ENCODE peak calls at places on chromosomes 7 and 10, in four cellular contexts. One of them, this sample, is unnamed. For H3K27me3 and H3K4me1, the result is how much of the 10 kb centered on the place peaks cover.

GRCh38 chr7:138892016-138892630 is 89.1 kb downstream of the KIAA1549 start:
- DNase-seq in mammary epithelial cell: no peak
- DNase-seq in tibial artery: no peak
- DNase-seq in IMR-90: no peak
- DNase-seq in this sample: no peak

GRCh38 chr10:3578159-3578558 is 206.8 kb downstream of the KLF6 start:
- DNase-seq in mammary epithelial cell: no peak
- DNase-seq in tibial artery: no peak
- DNase-seq in IMR-90: no peak
- DNase-seq in this sample: no peak

GRCh38 chr7:73532224-73532623 is 10.1 kb upstream of the BAZ1B start:
- DNase-seq in mammary epithelial cell: no peak
- DNase-seq in tibial artery: no peak
- DNase-seq in IMR-90: no peak
- DNase-seq in this sample: no peak

GRCh38 chr7:83677180-83677866 is 28.4 kb upstream of the SEMA3E start:
- DNase-seq in mammary epithelial cell: peak
- DNase-seq in tibial artery: no peak
- DNase-seq in IMR-90: peak
- DNase-seq in this sample: peak

GRCh38 chr7:66307591-66308215 is 102.6 kb downstream of the TPST1 start:
- DNase-seq in mammary epithelial cell: no peak
- DNase-seq in tibial artery: no peak
- DNase-seq in IMR-90: peak
- DNase-seq in this sample: peak

GRCh38 chr7:66356277-66356721 is 151.2 kb downstream of the TPST1 start:
- DNase-seq in mammary epithelial cell: peak
- DNase-seq in tibial artery: no peak
- DNase-seq in IMR-90: peak
- DNase-seq in this sample: peak

GRCh38 chr7:71739520-71740195 is 607.7 kb downstream of the GALNT17 start:
- DNase-seq in mammary epithelial cell: no peak
- DNase-seq in tibial artery: no peak
- DNase-seq in IMR-90: no peak
- DNase-seq in this sample: no peak

GRCh38 chr10:78301891-78302738 is 268.5 kb downstream of the RPS24 start:
- DNase-seq in mammary epithelial cell: no peak
- DNase-seq in tibial artery: no peak
- DNase-seq in IMR-90: peak
- DNase-seq in this sample: no peak

GRCh38 chr7:21028186-21028989 is 241.7 kb upstream of the SP8 start:
- DNase-seq in mammary epithelial cell: peak
- DNase-seq in tibial artery: no peak
- DNase-seq in IMR-90: no peak
- DNase-seq in this sample: peak

GRCh38 chr7:37297546-37297945 is 151.1 kb downstream of the ELMO1 start:
- DNase-seq in mammary epithelial cell: no peak
- DNase-seq in tibial artery: no peak
- DNase-seq in IMR-90: no peak
- DNase-seq in this sample: no peak

GRCh38 chr10:123517376-123517775 is 148.8 kb upstream of the GPR26 start:
- DNase-seq in mammary epithelial cell: no peak
- DNase-seq in tibial artery: no peak
- DNase-seq in IMR-90: no peak
- DNase-seq in this sample: no peak

GRCh38 chr7:130595986-130596385 is 72.6 kb downstream of the COPG2 start:
- DNase-seq in mammary epithelial cell: no peak
- DNase-seq in tibial artery: no peak
- DNase-seq in IMR-90: peak
- DNase-seq in this sample: no peak

GRCh38 chr10:79331709-79332108 is 15.6 kb upstream of the PPIF start:
- DNase-seq in mammary epithelial cell: peak
- DNase-seq in tibial artery: no peak
- DNase-seq in IMR-90: peak
- DNase-seq in this sample: peak

GRCh38 chr7:44073664-44074348 is 8.4 kb upstream of the PGAM2 start:
- DNase-seq in mammary epithelial cell: peak
- DNase-seq in tibial artery: peak
- DNase-seq in IMR-90: peak
- DNase-seq in this sample: peak

GRCh38 chr7:44213872-44214595 is 13.3 kb downstream of the YKT6 start:
- DNase-seq in mammary epithelial cell: peak
- DNase-seq in tibial artery: no peak
- DNase-seq in IMR-90: peak
- DNase-seq in this sample: peak

GRCh38 chr7:133602291-133602690 is 349.4 kb downstream of the EXOC4 start:
- DNase-seq in mammary epithelial cell: peak
- DNase-seq in tibial artery: no peak
- DNase-seq in IMR-90: peak
- DNase-seq in this sample: peak

GRCh38 chr10:122854648-122855047 is 9.0 kb upstream of the CUZD1 start:
- DNase-seq in mammary epithelial cell: peak
- DNase-seq in tibial artery: no peak
- DNase-seq in IMR-90: peak
- DNase-seq in this sample: peak

GRCh38 chr7:47153076-47153475 is 428.8 kb downstream of the TNS3 start:
- DNase-seq in mammary epithelial cell: peak
- DNase-seq in tibial artery: peak
- DNase-seq in IMR-90: peak
- DNase-seq in this sample: peak

GRCh38 chr7:127858915-127859189 is 172.4 kb downstream of the LRRC4 start:
- DNase-seq in mammary epithelial cell: no peak
- DNase-seq in tibial artery: no peak
- DNase-seq in IMR-90: no peak
- DNase-seq in this sample: no peak

GRCh38 chr7:74475987-74476350 is 22.3 kb downstream of the GTF2IRD1 start:
- DNase-seq in mammary epithelial cell: no peak
- DNase-seq in tibial artery: no peak
- DNase-seq in IMR-90: no peak
- DNase-seq in this sample: no peak

GRCh38 chr10:128103229-128103714 is 23.0 kb downstream of the MKI67 start:
- DNase-seq in mammary epithelial cell: no peak
- DNase-seq in tibial artery: no peak
- DNase-seq in IMR-90: no peak
- DNase-seq in this sample: no peak

GRCh38 chr7:29955075-29955792 is 34.4 kb downstream of the SCRN1 start:
- DNase-seq in mammary epithelial cell: no peak
- DNase-seq in tibial artery: no peak
- DNase-seq in IMR-90: no peak
- DNase-seq in this sample: no peak

GRCh38 chr10:58781873-58782488 is 269.3 kb downstream of the BICC1 start:
- DNase-seq in mammary epithelial cell: peak
- DNase-seq in tibial artery: no peak
- DNase-seq in IMR-90: peak
- DNase-seq in this sample: peak

GRCh38 chr7:47672966-47673365 is 91.1 kb upstream of the TNS3 start:
- DNase-seq in mammary epithelial cell: no peak
- DNase-seq in tibial artery: no peak
- DNase-seq in IMR-90: no peak
- DNase-seq in this sample: no peak

GRCh38 chr10:35391954-35392262 is 55.6 kb downstream of the CCNY start:
- DNase-seq in mammary epithelial cell: no peak
- DNase-seq in tibial artery: no peak
- DNase-seq in IMR-90: no peak
- DNase-seq in this sample: no peak

GRCh38 chr7:43220250-43220649 is 107.8 kb downstream of the HECW1 start:
- DNase-seq in mammary epithelial cell: peak
- DNase-seq in tibial artery: no peak
- DNase-seq in IMR-90: peak
- DNase-seq in this sample: peak

GRCh38 chr10:78805176-78805575 is 263.6 kb upstream of the ZMIZ1 start:
- DNase-seq in mammary epithelial cell: peak
- DNase-seq in tibial artery: peak
- DNase-seq in IMR-90: peak
- DNase-seq in this sample: peak

GRCh38 chr7:115679976-115680375 is 350.6 kb downstream of the TFEC start:
- DNase-seq in mammary epithelial cell: peak
- DNase-seq in tibial artery: no peak
- DNase-seq in IMR-90: peak
- DNase-seq in this sample: peak

GRCh38 chr10:43024524-43024923 is 52.3 kb upstream of the RET start:
- DNase-seq in mammary epithelial cell: no peak
- DNase-seq in tibial artery: no peak
- DNase-seq in IMR-90: no peak
- DNase-seq in this sample: no peak

GRCh38 chr10:43192824-43193223 is 54.6 kb downstream of the CSGALNACT2 start:
- DNase-seq in mammary epithelial cell: no peak
- DNase-seq in tibial artery: no peak
- DNase-seq in IMR-90: no peak
- DNase-seq in this sample: no peak

GRCh38 chr10:132675031-132675740 is 110.8 kb downstream of the NKX6-2 start:
- DNase-seq in mammary epithelial cell: no peak
- DNase-seq in tibial artery: peak
- DNase-seq in IMR-90: no peak
- DNase-seq in this sample: no peak

GRCh38 chr10:113895018-113895417 is 40.6 kb downstream of the NHLRC2 start:
- DNase-seq in mammary epithelial cell: peak
- DNase-seq in tibial artery: no peak
- DNase-seq in IMR-90: peak
- DNase-seq in this sample: peak

GRCh38 chr10:71881956-71882355 is 30.9 kb upstream of the PSAP start:
- DNase-seq in mammary epithelial cell: no peak
- DNase-seq in tibial artery: no peak
- DNase-seq in IMR-90: no peak
- DNase-seq in this sample: no peak

GRCh38 chr7:1071731-1072254 is 16.1 kb upstream of the GPER1 start:
- DNase-seq in mammary epithelial cell: no peak
- DNase-seq in tibial artery: no peak
- DNase-seq in IMR-90: no peak
- DNase-seq in this sample: no peak

GRCh38 chr10:6969659-6970058 is 389.6 kb upstream of the PRKCQ start:
- DNase-seq in mammary epithelial cell: no peak
- DNase-seq in tibial artery: no peak
- DNase-seq in IMR-90: no peak
- DNase-seq in this sample: no peak

GRCh38 chr10:124565565-124566221 is 104.1 kb downstream of the LHPP start:
- DNase-seq in mammary epithelial cell: no peak
- DNase-seq in tibial artery: no peak
- DNase-seq in IMR-90: no peak
- DNase-seq in this sample: no peak

GRCh38 chr7:135943266-135943889 is 33.8 kb downstream of the MTPN start:
- DNase-seq in mammary epithelial cell: no peak
- DNase-seq in tibial artery: no peak
- DNase-seq in IMR-90: no peak
- DNase-seq in this sample: no peak

GRCh38 chr7:45975367-45975766 is 54.3 kb upstream of the IGFBP3 start:
- DNase-seq in mammary epithelial cell: no peak
- DNase-seq in tibial artery: no peak
- DNase-seq in IMR-90: peak
- DNase-seq in this sample: no peak

GRCh38 chr10:121495719-121496118 is 102.5 kb downstream of the FGFR2 start:
- DNase-seq in mammary epithelial cell: no peak
- DNase-seq in tibial artery: no peak
- DNase-seq in IMR-90: no peak
- DNase-seq in this sample: no peak

GRCh38 chr10:64450312-64450711 is 929.1 kb downstream of the REEP3 start:
- DNase-seq in mammary epithelial cell: no peak
- DNase-seq in tibial artery: no peak
- DNase-seq in IMR-90: no peak
- DNase-seq in this sample: no peak
- H3K27me3 ChIP-seq in mammary epithelial cell: under half
- H3K27me3 ChIP-seq in tibial artery: under half
- H3K27me3 ChIP-seq in IMR-90: under half
- H3K27me3 ChIP-seq in this sample: under half

GRCh38 chr10:32955790-32956189 is 2.2 kb downstream of the ITGB1 start:
- DNase-seq in mammary epithelial cell: no peak
- DNase-seq in tibial artery: no peak
- DNase-seq in IMR-90: no peak
- DNase-seq in this sample: no peak
- H3K4me1 ChIP-seq in mammary epithelial cell: under half
- H3K4me1 ChIP-seq in tibial artery: under half
- H3K4me1 ChIP-seq in IMR-90: under half
- H3K4me1 ChIP-seq in this sample: under half

GRCh38 chr7:155462163-155462735 is 4.3 kb downstream of the EN2 start:
- DNase-seq in mammary epithelial cell: no peak
- DNase-seq in tibial artery: no peak
- DNase-seq in IMR-90: no peak
- DNase-seq in this sample: no peak

GRCh38 chr7:155464183-155464582 is 6.3 kb downstream of the EN2 start:
- DNase-seq in mammary epithelial cell: no peak
- DNase-seq in tibial artery: no peak
- DNase-seq in IMR-90: no peak
- DNase-seq in this sample: no peak

GRCh38 chr7:155464948-155465739 is 7.2 kb downstream of the EN2 start:
- DNase-seq in mammary epithelial cell: no peak
- DNase-seq in tibial artery: no peak
- DNase-seq in IMR-90: no peak
- DNase-seq in this sample: no peak

GRCh38 chr7:155461631-155462030 is 3.7 kb downstream of the EN2 start:
- DNase-seq in mammary epithelial cell: no peak
- DNase-seq in tibial artery: no peak
- DNase-seq in IMR-90: no peak
- DNase-seq in this sample: no peak

GRCh38 chr7:155463114-155463811 is 5.3 kb downstream of the EN2 start:
- DNase-seq in mammary epithelial cell: no peak
- DNase-seq in tibial artery: no peak
- DNase-seq in IMR-90: no peak
- DNase-seq in this sample: no peak
- H3K27me3 ChIP-seq in mammary epithelial cell: half or more
- H3K27me3 ChIP-seq in tibial artery: under half
- H3K27me3 ChIP-seq in IMR-90: half or more
- H3K27me3 ChIP-seq in this sample: half or more

GRCh38 chr7:70618020-70618551 is 513.9 kb upstream of the GALNT17 start:
- DNase-seq in mammary epithelial cell: no peak
- DNase-seq in tibial artery: no peak
- DNase-seq in IMR-90: no peak
- DNase-seq in this sample: no peak
- H3K4me1 ChIP-seq in mammary epithelial cell: under half
- H3K4me1 ChIP-seq in tibial artery: under half
- H3K4me1 ChIP-seq in IMR-90: under half
- H3K4me1 ChIP-seq in this sample: under half